ENCODE peak calls at places on chromosomes 1 and 21, in six cellular contexts. One of them, this sample, is unnamed.

GRCh38 chr21:37220981-37221664 is 46.0 kb downstream of the VPS26C start:
- DNase-seq in GM13977: peak
- DNase-seq in AG09309: peak
- DNase-seq in GM20000: peak
- DNase-seq in GM12865: peak
- DNase-seq in endothelial cell: peak
- DNase-seq in this sample: peak

GRCh38 chr1:92029241-92029922 is 403 bp upstream of the EPHX4 start:
- DNase-seq in GM12865: no peak
- DNase-seq in GM20000: no peak
- DNase-seq in GM13977: no peak
- DNase-seq in AG09309: no peak
- DNase-seq in endothelial cell: peak
- DNase-seq in this sample: no peak

GRCh38 chr21:43590220-43590619 is 69.1 kb downstream of the HSF2BP start:
- DNase-seq in GM20000: no peak
- DNase-seq in AG09309: no peak
- DNase-seq in GM12865: no peak
- DNase-seq in endothelial cell: no peak
- DNase-seq in GM13977: no peak
- DNase-seq in this sample: no peak

GRCh38 chr1:102919659-102920058 is 188.7 kb downstream of the COL11A1 start:
- DNase-seq in GM20000: no peak
- DNase-seq in GM13977: no peak
- DNase-seq in AG09309: peak
- DNase-seq in endothelial cell: no peak
- DNase-seq in GM12865: no peak
- DNase-seq in this sample: no peak

GRCh38 chr1:232057217-232057895 is 430.8 kb downstream of the DISC1 start:
- DNase-seq in GM13977: no peak
- DNase-seq in GM12865: no peak
- DNase-seq in AG09309: no peak
- DNase-seq in GM20000: no peak
- DNase-seq in endothelial cell: no peak
- DNase-seq in this sample: no peak

GRCh38 chr1:9404541-9404940 is 111.8 kb downstream of the SPSB1 start:
- DNase-seq in GM20000: no peak
- DNase-seq in GM12865: no peak
- DNase-seq in AG09309: no peak
- DNase-seq in endothelial cell: no peak
- DNase-seq in GM13977: no peak
- DNase-seq in this sample: no peak

GRCh38 chr1:234955107-234955731 is 173.4 kb downstream of the TOMM20 start:
- DNase-seq in GM12865: peak
- DNase-seq in GM20000: no peak
- DNase-seq in endothelial cell: no peak
- DNase-seq in AG09309: no peak
- DNase-seq in GM13977: no peak
- DNase-seq in this sample: no peak

GRCh38 chr1:161115132-161115711 is 2.6 kb downstream of the PFDN2 start:
- DNase-seq in endothelial cell: no peak
- DNase-seq in AG09309: peak
- DNase-seq in GM20000: no peak
- DNase-seq in GM12865: no peak
- DNase-seq in GM13977: no peak
- DNase-seq in this sample: no peak

GRCh38 chr1:147545133-147545532 is 3.8 kb downstream of the BCL9 start:
- DNase-seq in AG09309: peak
- DNase-seq in GM20000: no peak
- DNase-seq in GM13977: no peak
- DNase-seq in endothelial cell: no peak
- DNase-seq in GM12865: peak
- DNase-seq in this sample: no peak

GRCh38 chr1:18681423-18681835 is 50.8 kb downstream of the PAX7 start:
- DNase-seq in GM12865: peak
- DNase-seq in endothelial cell: peak
- DNase-seq in GM20000: peak
- DNase-seq in GM13977: peak
- DNase-seq in AG09309: no peak
- DNase-seq in this sample: no peak

GRCh38 chr21:41952568-41953248 is 1.1 kb downstream of the C2CD2 start:
- DNase-seq in GM20000: peak
- DNase-seq in GM12865: no peak
- DNase-seq in endothelial cell: no peak
- DNase-seq in AG09309: no peak
- DNase-seq in GM13977: no peak
- DNase-seq in this sample: no peak

GRCh38 chr1:196049407-196049806 is 558.8 kb downstream of the KCNT2 start:
- DNase-seq in GM20000: no peak
- DNase-seq in GM13977: no peak
- DNase-seq in AG09309: no peak
- DNase-seq in GM12865: no peak
- DNase-seq in endothelial cell: no peak
- DNase-seq in this sample: no peak

GRCh38 chr1:221740941-221741363 is 937 bp downstream of the DUSP10 start:
- DNase-seq in endothelial cell: no peak
- DNase-seq in AG09309: no peak
- DNase-seq in GM13977: no peak
- DNase-seq in GM20000: no peak
- DNase-seq in GM12865: peak
- DNase-seq in this sample: no peak

GRCh38 chr1:20521960-20522861 is 14.3 kb upstream of the MUL1 start:
- DNase-seq in GM13977: peak
- DNase-seq in GM20000: peak
- DNase-seq in GM12865: peak
- DNase-seq in endothelial cell: peak
- DNase-seq in AG09309: peak
- DNase-seq in this sample: peak

GRCh38 chr1:228314658-228315483 is 91.8 kb downstream of the TRIM11 start:
- DNase-seq in GM12865: no peak
- DNase-seq in GM20000: no peak
- DNase-seq in endothelial cell: no peak
- DNase-seq in GM13977: no peak
- DNase-seq in AG09309: no peak
- DNase-seq in this sample: no peak

GRCh38 chr1:87201768-87202167 is 126.9 kb upstream of the LMO4 start:
- DNase-seq in AG09309: no peak
- DNase-seq in GM13977: no peak
- DNase-seq in GM12865: no peak
- DNase-seq in GM20000: no peak
- DNase-seq in endothelial cell: no peak
- DNase-seq in this sample: no peak

GRCh38 chr1:27153927-27154358 is 982 bp downstream of the SLC9A1 start:
- DNase-seq in GM20000: no peak
- DNase-seq in AG09309: no peak
- DNase-seq in GM12865: no peak
- DNase-seq in endothelial cell: no peak
- DNase-seq in GM13977: no peak
- DNase-seq in this sample: no peak

GRCh38 chr1:54069792-54070548 is 16.6 kb downstream of the TCEANC2 start:
- DNase-seq in GM20000: peak
- DNase-seq in GM13977: peak
- DNase-seq in endothelial cell: no peak
- DNase-seq in GM12865: peak
- DNase-seq in AG09309: no peak
- DNase-seq in this sample: no peak

GRCh38 chr1:92538413-92539061 is 51.8 kb upstream of the GFI1 start:
- DNase-seq in AG09309: no peak
- DNase-seq in GM12865: peak
- DNase-seq in GM13977: peak
- DNase-seq in GM20000: peak
- DNase-seq in endothelial cell: no peak
- DNase-seq in this sample: no peak

GRCh38 chr1:99004270-99005141 is at the start of gene PLPPR5:
- DNase-seq in AG09309: no peak
- DNase-seq in GM13977: peak
- DNase-seq in GM20000: peak
- DNase-seq in endothelial cell: peak
- DNase-seq in GM12865: no peak
- DNase-seq in this sample: no peak

DNA sequence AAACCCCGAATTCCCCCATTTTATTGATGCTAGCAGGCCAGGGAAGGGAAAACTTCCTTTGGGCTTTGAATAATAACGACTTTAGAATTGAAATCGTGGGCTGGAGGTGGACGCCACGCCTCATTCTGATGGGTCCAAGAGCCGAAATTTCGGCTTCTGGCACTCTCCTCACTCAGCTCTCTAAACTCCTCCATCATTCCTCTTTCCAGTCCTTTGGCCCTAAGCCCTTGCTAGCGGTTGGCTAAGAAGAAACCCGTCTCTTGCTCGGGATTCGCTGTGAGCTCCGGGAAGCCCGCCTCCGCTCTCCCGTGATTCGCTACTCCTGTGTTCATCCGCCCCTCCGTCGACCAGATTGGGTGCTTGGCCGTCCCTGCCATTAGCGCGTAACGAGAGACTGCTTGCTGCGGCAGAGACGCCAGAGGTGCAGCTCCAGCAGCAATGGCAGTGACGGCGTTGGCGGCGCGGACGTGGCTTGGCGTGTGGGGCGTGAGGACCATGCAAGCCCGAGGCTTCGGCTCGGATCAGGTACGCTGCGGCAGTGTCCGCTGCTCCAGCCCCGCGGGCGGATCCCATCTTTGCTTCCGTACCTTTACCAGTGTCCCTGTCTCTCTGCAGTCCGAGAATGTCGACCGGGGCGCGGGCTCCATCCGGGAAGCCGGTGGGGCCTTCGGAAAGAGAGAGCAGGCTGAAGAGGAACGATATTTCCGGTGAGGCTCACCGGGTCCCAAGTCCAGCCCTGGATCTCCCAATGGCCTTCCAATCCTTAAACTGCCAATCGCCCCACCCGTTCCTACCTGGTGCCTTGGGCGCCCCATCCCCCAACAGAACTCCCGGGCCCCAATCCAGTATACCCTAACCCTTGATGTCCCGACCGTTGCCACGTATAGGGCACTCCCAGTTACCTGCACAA is at the start of gene ATP5IF1:
- DNase-seq in endothelial cell: peak
- DNase-seq in GM13977: peak
- DNase-seq in GM12865: peak
- DNase-seq in GM20000: peak
- DNase-seq in AG09309: peak
- DNase-seq in this sample: peak
- TF ChIP-seq CTCF in endothelial cell: no peak
- TF ChIP-seq CTCF in GM13977: no peak
- TF ChIP-seq CTCF in GM12865: no peak
- TF ChIP-seq CTCF in GM20000: no peak
- TF ChIP-seq CTCF in AG09309: no peak
- TF ChIP-seq CTCF in this sample: no peak

DNA sequence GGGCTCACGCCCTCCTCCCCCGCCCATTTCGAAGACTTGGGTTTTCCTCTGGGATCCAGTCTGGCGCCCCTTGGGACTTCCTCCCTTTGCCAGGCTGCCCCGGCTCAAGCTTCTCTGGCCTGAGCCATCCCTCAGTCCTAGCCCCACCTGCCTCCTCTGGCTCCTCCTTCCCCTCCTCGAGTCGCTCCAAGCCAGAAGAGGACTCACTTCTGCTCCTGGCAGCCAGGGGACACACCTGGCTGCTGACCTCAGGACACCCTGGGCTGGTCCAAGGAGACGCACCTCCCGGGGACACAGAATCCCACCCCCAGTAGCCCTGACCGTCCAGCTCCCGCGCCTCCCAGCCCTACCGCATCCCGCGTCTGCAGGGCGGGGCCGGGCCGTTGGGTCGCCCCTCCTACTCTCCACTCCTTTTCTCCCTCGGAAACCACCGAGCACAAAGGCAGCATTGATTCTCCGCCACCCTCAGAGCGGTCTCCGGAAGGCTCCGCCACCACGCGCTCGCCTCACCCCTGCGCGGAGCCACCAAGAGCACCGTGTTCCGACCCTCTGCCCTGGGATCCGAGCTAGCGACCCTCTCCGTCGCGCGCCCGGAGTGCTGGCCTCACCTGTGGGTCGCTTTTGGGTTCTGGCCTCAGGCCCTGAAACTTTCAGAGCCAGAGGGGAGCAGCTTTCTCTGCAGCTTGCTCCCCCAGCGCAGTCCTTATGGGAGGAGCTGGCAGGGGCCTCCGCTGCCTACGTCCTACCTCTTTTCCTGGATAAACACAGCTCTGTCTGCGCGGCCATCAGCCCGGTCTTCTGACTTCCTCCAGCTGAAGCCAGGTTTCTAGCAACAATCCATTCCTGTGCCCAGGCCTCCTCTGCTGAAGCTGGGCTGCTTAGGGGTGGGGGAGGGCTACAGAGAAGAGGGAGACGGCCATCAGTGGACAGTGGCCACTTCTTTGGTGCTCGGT is at the start of gene C2CD4D:
- DNase-seq in endothelial cell: peak
- DNase-seq in GM12865: peak
- DNase-seq in AG09309: no peak
- DNase-seq in GM20000: peak
- DNase-seq in GM13977: peak
- DNase-seq in this sample: no peak
- TF ChIP-seq CTCF in endothelial cell: no peak
- TF ChIP-seq CTCF in GM12865: no peak
- TF ChIP-seq CTCF in AG09309: no peak
- TF ChIP-seq CTCF in GM20000: no peak
- TF ChIP-seq CTCF in GM13977: no peak
- TF ChIP-seq CTCF in this sample: no peak

GRCh38 chr1:76867342-76868130 is at the start of gene ST6GALNAC5:
- DNase-seq in AG09309: no peak
- DNase-seq in GM12865: no peak
- DNase-seq in GM13977: peak
- DNase-seq in GM20000: peak
- DNase-seq in endothelial cell: peak
- DNase-seq in this sample: no peak

GRCh38 chr1:76866566-76866965 is 714 bp upstream of the ST6GALNAC5 start:
- DNase-seq in GM20000: no peak
- DNase-seq in AG09309: no peak
- DNase-seq in endothelial cell: no peak
- DNase-seq in GM13977: no peak
- DNase-seq in GM12865: no peak
- DNase-seq in this sample: no peak

GRCh38 chr1:76870037-76870436 is 2.8 kb downstream of the ST6GALNAC5 start:
- DNase-seq in AG09309: no peak
- DNase-seq in GM13977: no peak
- DNase-seq in endothelial cell: no peak
- DNase-seq in GM12865: no peak
- DNase-seq in GM20000: no peak
- DNase-seq in this sample: no peak

GRCh38 chr1:76868916-76869315 is 1.6 kb downstream of the ST6GALNAC5 start:
- DNase-seq in GM12865: no peak
- DNase-seq in GM20000: peak
- DNase-seq in endothelial cell: peak
- DNase-seq in AG09309: no peak
- DNase-seq in GM13977: no peak
- DNase-seq in this sample: no peak

GRCh38 chr1:76868154-76868882 is 1.0 kb downstream of the ST6GALNAC5 start:
- DNase-seq in GM20000: peak
- DNase-seq in AG09309: no peak
- DNase-seq in GM13977: peak
- DNase-seq in endothelial cell: peak
- DNase-seq in GM12865: no peak
- DNase-seq in this sample: no peak
- TF ChIP-seq CTCF in GM20000: peak
- TF ChIP-seq CTCF in AG09309: peak
- TF ChIP-seq CTCF in GM13977: peak
- TF ChIP-seq CTCF in endothelial cell: no peak
- TF ChIP-seq CTCF in GM12865: no peak
- TF ChIP-seq CTCF in this sample: peak

GRCh38 chr1:56978819-56979218 is 13.0 kb upstream of the C8B start:
- DNase-seq in GM13977: no peak
- DNase-seq in GM20000: no peak
- DNase-seq in endothelial cell: no peak
- DNase-seq in AG09309: no peak
- DNase-seq in GM12865: no peak
- DNase-seq in this sample: no peak
- TF ChIP-seq CTCF in GM13977: no peak
- TF ChIP-seq CTCF in GM20000: no peak
- TF ChIP-seq CTCF in endothelial cell: no peak
- TF ChIP-seq CTCF in AG09309: no peak
- TF ChIP-seq CTCF in GM12865: no peak
- TF ChIP-seq CTCF in this sample: no peak